ENCODE peak calls at places on chromosomes 7 and 10, in nine cellular contexts. U is uterus; Z is ovary; H is H9; N is CD4-positive, alpha-beta memory T cell; J is CD8-positive, alpha-beta T cell; F is Peyer's patch; M is A549; T is aorta. X is an unnamed sample. For H3K9me3, the result is how much of the 10 kb centered on the place peaks cover.

GRCh38 chr10:124049484-124049883 is 43.9 kb downstream of the CHST15 start:
- DNase-seq in U (no peak), N (no peak), H (no peak), M (peak), Z (no peak), T (peak), J (no peak), F (no peak), X (no peak)

GRCh38 chr10:71978476-71978875 is 14.3 kb downstream of the CHST3 start:
- DNase-seq in M (no peak), T (no peak), F (no peak), Z (peak), N (no peak), J (no peak), U (no peak), H (peak), X (no peak)

GRCh38 chr7:148483515-148483914 is 107.1 kb upstream of the C7orf33 start:
- DNase-seq in M (no peak), Z (no peak), H (no peak), U (no peak), N (no peak), F (no peak), J (no peak), T (no peak), X (no peak)

GRCh38 chr7:16395121-16395520 is 26.2 kb downstream of the CRPPA start:
- DNase-seq in H (no peak), F (no peak), T (no peak), J (no peak), Z (no peak), U (no peak), N (no peak), M (no peak), X (no peak)

GRCh38 chr10:19421664-19422063 is 373.1 kb downstream of the MALRD1 start:
- DNase-seq in M (no peak), J (no peak), T (no peak), Z (no peak), N (no peak), U (no peak), H (no peak), F (no peak), X (no peak)

GRCh38 chr7:26166681-26167266 is 14.8 kb downstream of the NFE2L3 start:
- DNase-seq in F (no peak), J (no peak), H (no peak), U (no peak), M (no peak), T (no peak), N (peak), Z (no peak), X (no peak)

GRCh38 chr10:60958892-60959601 is 15.1 kb upstream of the RHOBTB1 start:
- DNase-seq in F (no peak), Z (no peak), M (no peak), J (no peak), U (no peak), N (no peak), T (no peak), H (no peak), X (no peak)

GRCh38 chr10:87635498-87636312 is 24.0 kb upstream of the PAPSS2 start:
- DNase-seq in N (peak), T (no peak), U (no peak), Z (no peak), H (no peak), J (no peak), M (peak), F (no peak), X (no peak)

GRCh38 chr7:112357136-112357535 is 93.1 kb upstream of the IFRD1 start:
- DNase-seq in F (no peak), M (no peak), Z (no peak), N (no peak), U (no peak), T (no peak), H (peak), J (no peak), X (no peak)

GRCh38 chr10:12587408-12587807 is 238.1 kb downstream of the CAMK1D start:
- DNase-seq in H (no peak), T (no peak), N (no peak), F (no peak), Z (no peak), M (no peak), J (no peak), U (no peak), X (no peak)

GRCh38 chr7:92838934-92839333 is 2.6 kb upstream of the CDK6 start:
- DNase-seq in M (no peak), Z (no peak), F (no peak), U (no peak), J (no peak), T (no peak), H (no peak), N (no peak), X (no peak)

GRCh38 chr7:19853261-19853832 is 79.9 kb upstream of the TMEM196 start:
- DNase-seq in N (no peak), M (no peak), T (no peak), H (no peak), U (no peak), F (no peak), J (no peak), Z (no peak), X (no peak)

GRCh38 chr7:27346531-27347260 is 104.1 kb downstream of the EVX1 start:
- DNase-seq in Z (peak), N (no peak), J (no peak), F (peak), T (peak), U (peak), H (peak), M (peak), X (no peak)

GRCh38 chr10:71719042-71719441 is 536 bp downstream of the C10orf105 start:
- DNase-seq in J (no peak), N (no peak), F (no peak), H (no peak), Z (peak), U (peak), M (no peak), T (no peak), X (no peak)

GRCh38 chr10:62993121-62993520 is 140.0 kb upstream of the NRBF2 start:
- DNase-seq in M (no peak), H (no peak), Z (no peak), N (no peak), F (no peak), T (no peak), J (no peak), U (no peak), X (no peak)

GRCh38 chr10:62985807-62986525 is 147.2 kb upstream of the NRBF2 start:
- DNase-seq in N (no peak), U (no peak), T (no peak), J (no peak), F (no peak), Z (no peak), H (no peak), M (no peak), X (no peak)

GRCh38 chr10:62992145-62992721 is 140.9 kb upstream of the NRBF2 start:
- DNase-seq in J (no peak), T (no peak), Z (no peak), U (no peak), M (no peak), H (no peak), N (no peak), F (no peak), X (no peak)

GRCh38 chr10:62990126-62990525 is 143.0 kb upstream of the NRBF2 start:
- DNase-seq in Z (no peak), N (no peak), F (no peak), H (no peak), M (no peak), T (no peak), J (no peak), U (no peak), X (no peak)
- H3K27ac ChIP-seq in Z (no peak), N (no peak), F (no peak), H (no peak), M (no peak), T (no peak), J (no peak), U (no peak), X (no peak)

DNA sequence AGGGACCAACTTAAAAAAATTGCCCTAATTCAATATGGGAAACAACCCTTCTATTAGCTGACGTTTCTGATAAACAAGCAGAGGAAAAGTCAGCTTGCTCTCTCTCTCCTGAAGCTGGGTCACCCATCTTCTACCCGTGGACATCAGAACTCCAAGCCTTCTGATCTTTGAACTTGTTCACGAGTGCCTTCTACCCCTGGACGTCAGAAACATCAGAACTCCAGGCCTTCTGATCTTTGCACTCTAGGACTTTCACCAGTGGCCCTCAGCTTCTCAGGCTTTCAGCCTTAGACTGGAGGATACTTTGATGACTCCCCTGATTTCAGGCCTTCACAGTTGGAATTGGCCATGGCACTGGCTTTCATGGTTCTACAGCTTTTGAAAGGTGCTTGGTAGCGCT is 41.8 kb downstream of the AKR1C8 start:
- DNase-seq in F (no peak), T (no peak), U (no peak), H (no peak), N (no peak), Z (no peak), J (no peak), M (no peak), X (no peak)
- H3K9me3 ChIP-seq in F (under half), T (under half), U (under half), H (under half), N (under half), Z (under half), J (under half), M (under half), X (under half)

GRCh38 chr7:55192718-55193117 is 172.4 kb upstream of the LANCL2 start:
- DNase-seq in F (no peak), N (no peak), Z (no peak), U (no peak), J (no peak), M (no peak), H (peak), T (no peak), X (no peak)
- H3K27ac ChIP-seq in F (peak), N (no peak), Z (no peak), U (peak), J (no peak), M (no peak), H (no peak), T (no peak), X (no peak)

GRCh38 chr10:96595741-96596140 is 8.9 kb upstream of the TM9SF3 start:
- DNase-seq in U (no peak), N (no peak), J (no peak), Z (no peak), T (no peak), F (no peak), H (no peak), M (no peak), X (no peak)
- H3K9me3 ChIP-seq in U (under half), N (under half), J (under half), Z (under half), T (under half), F (under half), H (under half), M (under half), X (under half)

DNA sequence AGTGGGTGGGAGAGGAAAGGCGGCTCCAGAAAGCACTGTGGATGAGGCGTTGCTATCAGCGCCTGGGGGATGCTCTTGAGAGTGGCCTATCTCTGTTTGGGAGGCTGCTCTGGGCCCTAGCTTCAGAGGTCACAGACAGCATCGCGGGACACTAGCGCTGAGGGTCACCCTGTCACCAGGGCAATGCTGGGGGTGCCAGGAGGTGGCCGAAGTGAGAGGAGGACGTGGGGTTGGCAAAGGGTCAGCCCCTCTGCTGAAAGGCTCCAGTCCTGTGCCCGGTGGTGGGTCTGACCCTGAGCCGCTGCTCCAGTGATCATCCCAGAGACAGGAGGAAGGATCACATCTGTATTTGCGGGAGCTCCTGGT is 3.0 kb upstream of the TACR2 start:
- DNase-seq in Z (no peak), U (no peak), H (no peak), T (peak), J (no peak), N (no peak), M (no peak), F (no peak), X (no peak)
- H3K27ac ChIP-seq in Z (no peak), U (no peak), H (no peak), T (no peak), J (no peak), N (no peak), M (no peak), F (peak), X (no peak)

DNA sequence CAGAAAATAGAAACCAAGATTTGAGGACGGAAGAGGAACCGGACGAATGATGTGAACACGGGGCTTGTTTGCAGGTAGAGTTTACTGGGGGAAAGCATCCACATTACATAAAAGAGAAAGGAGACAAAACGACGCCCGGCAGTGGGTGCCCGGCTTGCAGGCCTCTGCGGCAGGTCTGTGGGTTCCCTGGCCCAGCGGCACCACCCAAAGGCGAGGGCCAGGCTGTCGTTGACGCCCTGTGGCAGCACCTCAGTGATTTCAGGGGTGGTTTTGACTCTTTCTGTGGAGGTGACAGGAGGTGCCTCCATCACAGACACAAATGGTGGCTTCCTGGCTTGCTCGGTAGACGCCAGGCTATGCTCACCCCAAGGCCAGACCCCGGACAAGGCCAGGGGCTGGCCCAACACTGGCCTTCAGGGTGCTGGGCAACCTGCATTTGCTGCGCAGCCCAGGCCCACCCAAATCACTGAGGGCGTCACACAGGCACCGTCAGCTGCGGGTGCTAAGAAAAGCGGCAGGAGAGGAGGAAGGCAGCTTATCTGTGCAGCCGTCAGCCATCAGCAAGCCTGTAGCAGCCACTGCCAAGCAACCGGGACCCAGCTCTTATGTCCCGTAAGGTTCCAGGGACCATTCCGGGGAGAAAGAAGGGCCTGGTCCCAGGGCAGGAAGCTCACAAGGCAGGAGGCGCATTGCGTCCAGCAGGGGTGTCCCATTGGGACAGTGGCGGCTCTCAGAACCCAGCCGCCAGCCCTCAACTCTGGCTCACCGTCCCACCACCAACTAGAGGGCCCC is 230.3 kb downstream of the PTPRN2 start:
- DNase-seq in H (no peak), J (no peak), T (peak), F (no peak), M (no peak), Z (no peak), N (no peak), U (no peak), X (no peak)
- H3K9me3 ChIP-seq in H (under half), J (under half), T (under half), F (under half), M (under half), Z (under half), N (under half), U (under half), X (under half)

GRCh38 chr7:79923953-79924352 is 210.7 kb upstream of the GNAI1 start:
- DNase-seq in H (no peak), U (no peak), Z (no peak), N (no peak), T (no peak), J (no peak), F (no peak), M (no peak), X (no peak)
- H3K27ac ChIP-seq in H (no peak), U (no peak), Z (no peak), N (no peak), T (no peak), J (no peak), F (no peak), M (no peak), X (no peak)